ENCODE peak calls at places on chromosomes 16 and 17, in four cellular contexts. One of them, this sample, is unnamed.

GRCh38 chr17:58577696-58578095 is 63.3 kb upstream of the MTMR4 start:
- DNase-seq in HepG2: peak; percentile 52
- DNase-seq in GM12878: no peak
- DNase-seq in K562: peak; percentile 63
- DNase-seq in this sample: peak; percentile 56

GRCh38 chr16:73669535-73670274 is 621.8 kb upstream of the ZFHX3 start:
- DNase-seq in HepG2: no peak
- DNase-seq in GM12878: no peak
- DNase-seq in K562: no peak
- DNase-seq in this sample: no peak

GRCh38 chr17:83175551-83176271 is 96.3 kb downstream of the METRNL start:
- DNase-seq in HepG2: no peak
- DNase-seq in GM12878: no peak
- DNase-seq in K562: no peak
- DNase-seq in this sample: no peak

GRCh38 chr16:47460301-47460754 is 535 bp downstream of the ITFG1 start:
- DNase-seq in HepG2: no peak
- DNase-seq in GM12878: no peak
- DNase-seq in K562: no peak
- DNase-seq in this sample: no peak

GRCh38 chr16:89139907-89140361 is 31.6 kb upstream of the CDH15 start:
- DNase-seq in HepG2: no peak
- DNase-seq in GM12878: no peak
- DNase-seq in K562: no peak
- DNase-seq in this sample: no peak

GRCh38 chr16:2475413-2476344 is 752 bp downstream of the TBC1D24 start:
- DNase-seq in HepG2: no peak
- DNase-seq in GM12878: no peak
- DNase-seq in K562: peak; percentile 56
- DNase-seq in this sample: peak; percentile 63

GRCh38 chr16:4837733-4838501 is 9.2 kb downstream of the GLYR1 start:
- DNase-seq in HepG2: no peak
- DNase-seq in GM12878: no peak
- DNase-seq in K562: no peak
- DNase-seq in this sample: no peak

GRCh38 chr17:50633683-50634082 is 998 bp upstream of the ABCC3 start:
- DNase-seq in HepG2: no peak
- DNase-seq in GM12878: no peak
- DNase-seq in K562: no peak
- DNase-seq in this sample: no peak

GRCh38 chr16:58493756-58494431 is 6.0 kb upstream of the NDRG4 start:
- DNase-seq in HepG2: no peak
- DNase-seq in GM12878: no peak
- DNase-seq in K562: no peak
- DNase-seq in this sample: no peak

GRCh38 chr16:69031877-69032301 is 73.6 kb upstream of the HAS3 start:
- DNase-seq in HepG2: peak; percentile 92
- DNase-seq in GM12878: no peak
- DNase-seq in K562: no peak
- DNase-seq in this sample: no peak

GRCh38 chr17:61411114-61411943 is 11.7 kb downstream of the TBX2 start:
- DNase-seq in HepG2: no peak
- DNase-seq in GM12878: no peak
- DNase-seq in K562: no peak
- DNase-seq in this sample: peak; percentile 79
- TF ChIP-seq NFIC in HepG2: no peak
- TF ChIP-seq NFIC in GM12878: no peak
- TF ChIP-seq NFIC in K562: no peak
- TF ChIP-seq NFIC in this sample: no peak

DNA sequence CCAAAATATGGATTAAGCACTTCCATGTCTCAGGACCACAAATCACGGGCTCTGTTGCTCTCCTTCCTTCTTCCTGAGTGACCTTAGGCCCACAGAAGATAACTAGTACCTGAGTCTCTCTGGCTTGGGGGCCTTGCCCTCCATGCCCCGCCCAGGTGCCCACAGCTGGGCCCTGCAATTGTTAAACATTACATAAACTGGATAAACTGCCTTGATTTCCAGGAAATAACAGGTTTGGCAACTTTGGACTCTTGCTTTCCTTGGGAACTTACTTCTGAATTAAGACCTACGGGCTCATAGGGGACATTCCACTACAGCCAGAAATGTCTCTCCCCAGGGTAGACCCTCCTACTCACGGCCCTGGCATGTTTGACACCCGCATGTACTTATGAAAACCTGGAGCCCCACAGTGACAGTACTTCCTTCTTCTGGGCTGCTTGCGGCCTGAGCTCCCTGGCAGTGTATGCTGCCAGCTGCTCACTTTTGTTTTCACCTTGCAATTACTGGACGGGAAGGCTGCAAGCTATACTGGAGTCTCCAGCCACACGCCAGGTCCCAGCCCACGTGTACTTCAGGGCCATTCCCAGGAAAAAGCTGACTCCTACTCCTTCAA is 2.3 kb upstream of the UBALD2 start:
- DNase-seq in HepG2: no peak
- DNase-seq in GM12878: no peak
- DNase-seq in K562: no peak
- DNase-seq in this sample: no peak
- TF ChIP-seq NFIC in HepG2: no peak
- TF ChIP-seq NFIC in GM12878: no peak
- TF ChIP-seq NFIC in K562: no peak
- TF ChIP-seq NFIC in this sample: no peak

DNA sequence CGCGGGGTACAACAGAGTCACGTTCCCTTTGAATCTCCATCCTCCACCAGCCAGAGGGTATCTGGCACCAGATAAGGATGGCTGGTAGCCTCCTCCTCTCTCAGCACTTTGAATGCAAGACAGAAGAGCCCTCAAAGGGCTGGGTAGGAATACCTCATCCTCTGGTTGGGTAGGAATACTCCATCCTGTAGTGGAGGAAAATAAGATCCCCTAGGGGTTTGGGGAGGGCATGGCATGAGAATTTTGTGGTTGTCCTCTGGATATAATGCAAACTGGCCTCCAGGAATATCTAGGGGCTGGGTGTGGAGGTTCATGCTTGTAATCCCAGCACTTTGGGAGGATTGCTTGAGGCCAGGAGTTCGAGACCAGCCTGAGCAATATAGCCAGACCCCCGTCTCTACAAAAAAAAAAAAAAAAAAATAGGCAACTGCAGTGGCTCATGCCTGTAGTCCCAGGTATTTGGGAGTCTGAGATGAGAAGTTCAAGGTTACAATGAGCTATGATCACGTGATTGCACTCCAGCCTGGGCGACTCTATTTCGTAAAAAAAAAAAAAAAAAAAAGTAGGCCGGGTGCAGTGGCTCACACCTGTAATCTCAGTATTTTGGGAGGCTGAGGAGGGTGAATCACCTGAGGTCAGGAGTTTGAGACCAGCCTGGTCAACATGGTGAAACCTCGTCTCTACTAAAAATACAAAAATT is 2.7 kb downstream of the IGFBP4 start:
- DNase-seq in HepG2: peak; percentile 55
- DNase-seq in GM12878: no peak
- DNase-seq in K562: no peak
- DNase-seq in this sample: no peak
- TF ChIP-seq NFIC in HepG2: no peak
- TF ChIP-seq NFIC in GM12878: no peak
- TF ChIP-seq NFIC in K562: no peak
- TF ChIP-seq NFIC in this sample: no peak

GRCh38 chr17:40605301-40605700 is 40.0 kb upstream of the CCR7 start:
- DNase-seq in HepG2: no peak
- DNase-seq in GM12878: no peak
- DNase-seq in K562: no peak
- DNase-seq in this sample: no peak

GRCh38 chr17:40600486-40601046 is 35.3 kb upstream of the CCR7 start:
- DNase-seq in HepG2: no peak
- DNase-seq in GM12878: no peak
- DNase-seq in K562: no peak
- DNase-seq in this sample: no peak

GRCh38 chr17:40598928-40599627 is 33.8 kb upstream of the CCR7 start:
- DNase-seq in HepG2: no peak
- DNase-seq in GM12878: peak; percentile 97
- DNase-seq in K562: no peak
- DNase-seq in this sample: no peak

GRCh38 chr17:40604327-40605080 is 39.2 kb upstream of the CCR7 start:
- DNase-seq in HepG2: no peak
- DNase-seq in GM12878: no peak
- DNase-seq in K562: no peak
- DNase-seq in this sample: no peak

GRCh38 chr17:40602445-40603443 is 37.5 kb upstream of the CCR7 start:
- DNase-seq in HepG2: no peak
- DNase-seq in GM12878: peak; percentile 84
- DNase-seq in K562: no peak
- DNase-seq in this sample: no peak
- TF ChIP-seq NFIC in HepG2: no peak
- TF ChIP-seq NFIC in GM12878: peak; percentile 86
- TF ChIP-seq NFIC in K562: no peak
- TF ChIP-seq NFIC in this sample: no peak

DNA sequence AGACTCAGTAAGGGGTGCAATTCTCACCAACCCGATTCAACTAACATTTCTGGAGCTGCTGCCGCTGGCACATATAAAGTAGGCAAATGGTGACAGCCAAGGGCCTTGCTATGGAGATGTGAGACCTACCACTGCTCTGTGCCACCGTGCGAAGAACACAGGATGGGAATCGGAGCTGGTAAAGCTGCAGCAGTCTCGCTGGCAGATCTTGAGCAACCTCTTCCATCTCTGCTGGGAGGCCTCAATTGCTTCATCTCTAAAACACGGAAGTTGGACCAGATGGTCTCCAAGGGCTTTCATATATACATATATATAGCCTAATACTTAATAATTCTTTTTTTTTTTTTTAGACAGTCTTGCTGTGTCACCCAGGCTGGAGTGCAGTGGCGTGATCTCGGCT is 128.9 kb upstream of the RCVRN start:
- DNase-seq in HepG2: no peak
- DNase-seq in GM12878: no peak
- DNase-seq in K562: no peak
- DNase-seq in this sample: no peak
- TF ChIP-seq NFIC in HepG2: no peak
- TF ChIP-seq NFIC in GM12878: no peak
- TF ChIP-seq NFIC in K562: no peak
- TF ChIP-seq NFIC in this sample: no peak

GRCh38 chr16:30875881-30876791 is 17.7 kb downstream of the BCL7C start:
- DNase-seq in HepG2: no peak
- DNase-seq in GM12878: peak; percentile 67
- DNase-seq in K562: no peak
- DNase-seq in this sample: peak; percentile 55
- TF ChIP-seq NFIC in HepG2: no peak
- TF ChIP-seq NFIC in GM12878: peak; percentile 55
- TF ChIP-seq NFIC in K562: peak; percentile 54
- TF ChIP-seq NFIC in this sample: no peak